ENCODE peak calls at places on chromosomes 16 and 17, in five cellular contexts. One of them, this sample, is unnamed.

GRCh38 chr17:39538875-39539274 is 68.8 kb downstream of the NEUROD2 start:
- DNase-seq in NCI-H2171: no peak
- DNase-seq in uterus: no peak
- DNase-seq in breast epithelium: no peak
- DNase-seq in activated CD8-positive, alpha-beta memory T cell treated with anti-CD3 and anti-CD28 coated beads, Interleukin-2, amount 50 U/mL, for 4 hours: no peak
- DNase-seq in this sample: no peak

GRCh38 chr17:70552230-70552981 is 383.1 kb downstream of the KCNJ2 start:
- DNase-seq in NCI-H2171: peak
- DNase-seq in activated CD8-positive, alpha-beta memory T cell treated with anti-CD3 and anti-CD28 coated beads, Interleukin-2, amount 50 U/mL, for 4 hours: no peak
- DNase-seq in uterus: no peak
- DNase-seq in breast epithelium: no peak
- DNase-seq in this sample: no peak

GRCh38 chr17:40486513-40487370 is 14.7 kb downstream of the TNS4 start:
- DNase-seq in uterus: no peak
- DNase-seq in activated CD8-positive, alpha-beta memory T cell treated with anti-CD3 and anti-CD28 coated beads, Interleukin-2, amount 50 U/mL, for 4 hours: no peak
- DNase-seq in breast epithelium: no peak
- DNase-seq in NCI-H2171: no peak
- DNase-seq in this sample: no peak

GRCh38 chr16:24645739-24646645 is 83.5 kb upstream of the TNRC6A start:
- DNase-seq in uterus: no peak
- DNase-seq in activated CD8-positive, alpha-beta memory T cell treated with anti-CD3 and anti-CD28 coated beads, Interleukin-2, amount 50 U/mL, for 4 hours: no peak
- DNase-seq in NCI-H2171: no peak
- DNase-seq in breast epithelium: no peak
- DNase-seq in this sample: no peak

GRCh38 chr16:54630284-54630967 is 300.2 kb upstream of the IRX5 start:
- DNase-seq in breast epithelium: no peak
- DNase-seq in activated CD8-positive, alpha-beta memory T cell treated with anti-CD3 and anti-CD28 coated beads, Interleukin-2, amount 50 U/mL, for 4 hours: no peak
- DNase-seq in NCI-H2171: no peak
- DNase-seq in uterus: no peak
- DNase-seq in this sample: peak

GRCh38 chr17:43952724-43953666 is 745 bp downstream of the PYY start:
- DNase-seq in uterus: no peak
- DNase-seq in activated CD8-positive, alpha-beta memory T cell treated with anti-CD3 and anti-CD28 coated beads, Interleukin-2, amount 50 U/mL, for 4 hours: no peak
- DNase-seq in breast epithelium: no peak
- DNase-seq in NCI-H2171: no peak
- DNase-seq in this sample: no peak

GRCh38 chr16:88468289-88469129 is 15.4 kb downstream of the ZFPM1 start:
- DNase-seq in breast epithelium: no peak
- DNase-seq in uterus: no peak
- DNase-seq in activated CD8-positive, alpha-beta memory T cell treated with anti-CD3 and anti-CD28 coated beads, Interleukin-2, amount 50 U/mL, for 4 hours: no peak
- DNase-seq in NCI-H2171: no peak
- DNase-seq in this sample: no peak

GRCh38 chr16:35575432-35575821 is 2116.0 kb downstream of the TP53TG3F start:
- DNase-seq in activated CD8-positive, alpha-beta memory T cell treated with anti-CD3 and anti-CD28 coated beads, Interleukin-2, amount 50 U/mL, for 4 hours: no peak
- DNase-seq in breast epithelium: no peak
- DNase-seq in NCI-H2171: no peak
- DNase-seq in uterus: no peak
- DNase-seq in this sample: no peak

GRCh38 chr16:79563919-79564318 is 36.6 kb downstream of the MAF start:
- DNase-seq in activated CD8-positive, alpha-beta memory T cell treated with anti-CD3 and anti-CD28 coated beads, Interleukin-2, amount 50 U/mL, for 4 hours: no peak
- DNase-seq in NCI-H2171: no peak
- DNase-seq in uterus: no peak
- DNase-seq in breast epithelium: no peak
- DNase-seq in this sample: peak

GRCh38 chr16:73150790-73151189 is 102.9 kb upstream of the ZFHX3 start:
- DNase-seq in breast epithelium: no peak
- DNase-seq in uterus: no peak
- DNase-seq in NCI-H2171: no peak
- DNase-seq in activated CD8-positive, alpha-beta memory T cell treated with anti-CD3 and anti-CD28 coated beads, Interleukin-2, amount 50 U/mL, for 4 hours: no peak
- DNase-seq in this sample: no peak

GRCh38 chr16:79217375-79218011 is 383.0 kb downstream of the MAF start:
- DNase-seq in NCI-H2171: no peak
- DNase-seq in breast epithelium: no peak
- DNase-seq in uterus: no peak
- DNase-seq in activated CD8-positive, alpha-beta memory T cell treated with anti-CD3 and anti-CD28 coated beads, Interleukin-2, amount 50 U/mL, for 4 hours: no peak
- DNase-seq in this sample: no peak

GRCh38 chr16:12455287-12455798 is 348.3 kb downstream of the CPPED1 start:
- DNase-seq in activated CD8-positive, alpha-beta memory T cell treated with anti-CD3 and anti-CD28 coated beads, Interleukin-2, amount 50 U/mL, for 4 hours: peak
- DNase-seq in breast epithelium: no peak
- DNase-seq in uterus: no peak
- DNase-seq in NCI-H2171: peak
- DNase-seq in this sample: no peak

This sample was measured in right atrium auricular region.